ENCODE peak calls at places on chromosome 4, in six cellular contexts. E is GM23338; C is CD8-positive, alpha-beta memory T cell; W is Karpas-422; M is heart left ventricle; T is tibial artery. O is an unnamed sample. For H3K36me3, the result is how much of the 10 kb centered on the place peaks cover.

GRCh38 chr4:86660407-86660806 is 66.3 kb downstream of the PTPN13 start:
- DNase-seq in E (no peak), C (no peak), W (no peak), M (no peak), T (no peak), O (no peak)

GRCh38 chr4:6695660-6696581 is 2.2 kb downstream of the S100P start:
- DNase-seq in E (no peak), C (peak), W (no peak), M (no peak), T (no peak), O (no peak)

GRCh38 chr4:5746250-5746649 is 35.2 kb downstream of the EVC start:
- DNase-seq in E (no peak), C (no peak), W (no peak), M (no peak), T (no peak), O (no peak)

GRCh38 chr4:88409789-88410188 is 31.1 kb downstream of the HERC6 start:
- DNase-seq in E (no peak), C (no peak), W (no peak), M (no peak), T (no peak), O (no peak)

GRCh38 chr4:176565044-176565443 is 227.7 kb downstream of the VEGFC start:
- DNase-seq in E (no peak), C (no peak), W (no peak), M (no peak), T (no peak), O (no peak)

GRCh38 chr4:172826346-172826745 is 342.3 kb upstream of the GALNT7 start:
- DNase-seq in E (no peak), C (no peak), W (no peak), M (no peak), T (no peak), O (no peak)

GRCh38 chr4:165210566-165210965 is 3.2 kb downstream of the KLHL2 start:
- DNase-seq in E (no peak), C (no peak), W (no peak), M (no peak), T (no peak), O (no peak)

GRCh38 chr4:141609243-141609642 is 27.1 kb upstream of the IL15 start:
- DNase-seq in E (no peak), C (no peak), W (no peak), M (no peak), T (no peak), O (no peak)

GRCh38 chr4:123673971-123674370 is 277.4 kb downstream of the SPRY1 start:
- DNase-seq in E (no peak), C (no peak), W (no peak), M (no peak), T (no peak), O (no peak)

GRCh38 chr4:73434311-73434710 is 1.7 kb upstream of the AFP start:
- DNase-seq in E (peak), C (no peak), W (peak), M (no peak), T (no peak), O (no peak)

GRCh38 chr4:187478292-187479205 is 517.0 kb upstream of the ZFP42 start:
- DNase-seq in E (no peak), C (no peak), W (no peak), M (no peak), T (peak), O (no peak)

GRCh38 chr4:4752025-4752424 is 107.4 kb upstream of the MSX1 start:
- DNase-seq in E (no peak), C (no peak), W (no peak), M (no peak), T (no peak), O (no peak)

GRCh38 chr4:8414377-8414776 is 26.1 kb downstream of the ACOX3 start:
- DNase-seq in E (no peak), C (peak), W (no peak), M (no peak), T (no peak), O (no peak)

GRCh38 chr4:1309261-1310010 is 19.7 kb downstream of the MAEA start:
- DNase-seq in E (peak), C (peak), W (no peak), M (peak), T (peak), O (peak)
- H3K27ac ChIP-seq in E (peak), C (no peak), W (no peak), M (peak), T (peak), O (peak)

GRCh38 chr4:122360754-122361153 is 18.1 kb upstream of the ADAD1 start:
- DNase-seq in E (no peak), C (no peak), W (no peak), M (no peak), T (no peak), O (no peak)

GRCh38 chr4:122356317-122356818 is 22.4 kb upstream of the ADAD1 start:
- DNase-seq in E (no peak), C (no peak), W (no peak), M (no peak), T (no peak), O (no peak)
- H3K36me3 ChIP-seq in E (under half), C (under half), W (under half), M (half or more), T (half or more), O (half or more)

GRCh38 chr4:37243061-37243460 is 1.5 kb upstream of the NWD2 start:
- DNase-seq in E (peak), C (no peak), W (peak), M (no peak), T (no peak), O (no peak)

GRCh38 chr4:37245391-37245954 is 930 bp downstream of the NWD2 start:
- DNase-seq in E (peak), C (no peak), W (no peak), M (no peak), T (no peak), O (no peak)

GRCh38 chr4:37243722-37244582 is 591 bp upstream of the NWD2 start:
- DNase-seq in E (peak), C (no peak), W (no peak), M (no peak), T (no peak), O (no peak)

GRCh38 chr4:37246891-37247290 is 2.3 kb downstream of the NWD2 start:
- DNase-seq in E (no peak), C (no peak), W (no peak), M (no peak), T (no peak), O (no peak)

DNA sequence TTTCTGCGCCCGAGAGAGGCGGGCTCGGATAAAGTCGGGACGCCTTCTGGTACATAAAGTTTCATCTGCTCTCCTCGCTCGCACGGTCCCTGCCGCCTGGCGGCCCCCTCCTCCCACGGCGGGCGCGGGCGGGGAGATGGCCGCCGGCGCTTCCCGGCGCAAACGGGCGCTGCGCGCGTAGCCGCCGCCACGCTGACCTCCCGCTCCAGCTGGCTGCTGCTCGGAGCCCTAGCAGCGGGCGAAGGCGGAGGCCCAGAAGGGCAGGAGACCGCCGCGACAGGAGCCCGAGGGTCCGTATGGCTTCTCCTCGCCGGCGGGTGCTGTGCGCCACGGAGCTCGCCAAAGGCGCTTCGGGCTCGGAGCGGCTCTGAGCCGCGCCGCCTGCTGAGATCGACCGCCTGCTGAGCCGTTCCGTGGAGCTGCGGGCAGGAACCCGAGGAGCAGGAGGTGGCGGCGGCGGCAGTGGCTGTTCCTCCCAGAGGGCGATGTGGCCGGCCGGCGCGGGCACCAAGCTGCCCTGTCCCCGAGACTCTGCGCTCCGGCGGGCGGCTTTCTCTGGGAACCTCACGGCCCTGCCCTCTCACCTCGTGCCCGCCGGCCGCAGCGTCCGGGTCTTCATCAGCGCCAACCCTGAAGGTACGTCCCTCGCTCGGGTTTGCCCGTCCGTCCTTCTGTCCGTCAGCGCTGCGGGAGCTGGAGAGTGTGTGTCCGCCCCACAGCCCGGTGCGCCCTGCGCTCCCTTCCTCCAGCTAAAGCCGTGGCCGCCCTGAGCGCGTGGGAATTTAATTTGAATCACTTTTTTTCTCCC is at the start of gene NWD2:
- DNase-seq in E (peak), C (no peak), W (no peak), M (no peak), T (no peak), O (no peak)
- H3K4me3 ChIP-seq in E (peak), C (no peak), W (no peak), M (no peak), T (no peak), O (peak)

DNA sequence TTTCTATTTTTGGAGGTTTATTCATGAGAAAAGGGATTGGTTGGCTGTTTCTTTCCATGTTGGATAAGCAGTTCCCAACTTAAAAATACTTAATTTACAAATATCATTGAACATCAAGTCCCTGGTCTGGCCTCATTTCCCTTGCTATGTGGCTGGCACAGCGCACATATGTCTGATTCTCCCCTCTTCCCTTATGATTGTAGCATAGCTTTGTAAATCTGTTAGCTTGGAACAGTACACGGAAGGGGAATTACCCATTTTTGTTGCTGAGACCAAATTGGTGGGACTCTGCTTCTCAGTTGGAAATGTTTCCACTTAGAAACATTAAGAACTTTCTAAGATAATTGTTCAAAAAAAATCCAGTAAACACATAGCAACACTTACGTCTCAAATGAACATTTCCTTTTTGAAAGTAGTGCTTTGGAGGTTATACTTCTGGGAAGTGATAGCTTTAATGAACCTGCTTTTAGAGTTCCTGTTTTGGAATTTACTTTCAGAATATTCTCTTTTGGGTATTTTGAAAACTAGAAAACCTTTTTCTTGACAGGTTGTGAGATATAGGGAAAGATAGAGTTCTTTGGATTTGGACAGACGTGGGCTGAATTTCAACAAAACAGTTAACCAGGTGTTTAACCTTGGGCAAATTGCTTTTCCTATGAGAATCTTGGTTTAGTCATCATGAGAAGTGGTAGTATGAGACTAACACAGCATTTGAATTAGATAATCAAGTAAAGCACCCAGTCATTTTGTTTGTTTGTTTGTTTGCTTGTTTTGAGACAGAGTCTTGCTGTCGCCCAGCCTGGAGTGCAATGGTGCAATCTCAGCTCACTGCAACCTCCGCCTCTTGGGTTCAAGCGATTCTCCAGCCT is 47.3 kb downstream of the STIM2 start:
- DNase-seq in E (no peak), C (no peak), W (no peak), M (no peak), T (no peak), O (no peak)
- H3K27ac ChIP-seq in E (no peak), C (no peak), W (no peak), M (peak), T (no peak), O (no peak)

DNA sequence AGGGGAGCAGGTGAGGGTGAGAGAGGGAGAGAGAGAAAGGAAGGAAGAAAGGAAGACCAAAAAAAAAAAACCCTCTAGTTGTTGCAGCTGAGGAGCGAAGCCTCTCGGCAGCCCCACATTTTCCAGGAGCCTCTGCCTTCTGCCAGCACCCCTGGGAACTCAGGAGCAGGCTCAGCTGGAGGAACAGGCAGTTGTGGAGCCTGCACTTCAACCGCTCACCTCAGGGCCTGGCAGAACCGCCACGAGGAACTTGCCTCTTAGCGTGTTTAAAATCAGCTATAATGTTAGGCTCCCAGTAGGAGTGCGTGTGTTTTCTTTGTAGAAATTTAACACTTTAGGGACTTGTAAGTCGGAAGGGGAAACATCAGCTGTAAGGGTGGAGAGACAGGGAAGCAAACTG is 65.7 kb downstream of the SEL1L3 start:
- DNase-seq in E (no peak), C (no peak), W (no peak), M (no peak), T (no peak), O (no peak)
- H3K36me3 ChIP-seq in E (under half), C (under half), W (half or more), M (under half), T (under half), O (under half)

O was measured in esophagus squamous epithelium.